ENCODE peak calls at places on chromosomes 3 and 15, in five cellular contexts. S is spleen; X is sciatic nerve; W is AG09319; O is stimulated activated CD4-positive, alpha-beta T cell treated with anti-CD3 and anti-CD28 coated beads, Interleukin-2, amount 100 ng/mL, for 24 hours. Z is an unnamed sample.

GRCh38 chr3:141056716-141057115 is 5.6 kb downstream of the SPSB4 start:
- DNase-seq in S (no peak), X (no peak), W (no peak), O (no peak), Z (no peak)

GRCh38 chr3:195337747-195338146 is 66.8 kb upstream of the XXYLT1 start:
- DNase-seq in S (no peak), X (no peak), W (no peak), O (no peak), Z (no peak)

GRCh38 chr3:103629391-103629790 is 1194.6 kb downstream of the ZPLD1 start:
- DNase-seq in S (no peak), X (no peak), W (no peak), O (no peak), Z (no peak)

GRCh38 chr15:76753131-76753530 is 152.0 kb downstream of the SCAPER start:
- DNase-seq in S (no peak), X (no peak), W (no peak), O (no peak), Z (no peak)

GRCh38 chr3:47250309-47251060 is 32.1 kb downstream of the KIF9 start:
- DNase-seq in S (peak), X (peak), W (no peak), O (no peak), Z (no peak)

GRCh38 chr3:69776289-69776688 is 37.0 kb downstream of the MITF start:
- DNase-seq in S (no peak), X (no peak), W (no peak), O (no peak), Z (no peak)

GRCh38 chr3:187064210-187065115 is 74.8 kb downstream of the RPL39L start:
- DNase-seq in S (no peak), X (no peak), W (peak), O (no peak), Z (no peak)

GRCh38 chr15:63597033-63597790 is at the start of gene FBXL22:
- DNase-seq in S (no peak), X (no peak), W (peak), O (no peak), Z (peak)

GRCh38 chr3:183524476-183524875 is 31.0 kb downstream of the KLHL6 start:
- DNase-seq in S (no peak), X (no peak), W (no peak), O (no peak), Z (no peak)

GRCh38 chr15:75720787-75721461 is 8.3 kb upstream of the CSPG4 start:
- DNase-seq in S (no peak), X (peak), W (no peak), O (peak), Z (peak)

GRCh38 chr3:122295286-122295685 is 29.8 kb upstream of the CSTA start:
- DNase-seq in S (no peak), X (no peak), W (no peak), O (no peak), Z (no peak)

GRCh38 chr3:125161607-125162219 is 50.8 kb downstream of the SLC12A8 start:
- DNase-seq in S (no peak), X (no peak), W (no peak), O (no peak), Z (no peak)

GRCh38 chr3:157127831-157128767 is 31.8 kb downstream of the CCNL1 start:
- DNase-seq in S (no peak), X (no peak), W (no peak), O (peak), Z (peak)

GRCh38 chr15:71390101-71390500 is 274.8 kb downstream of the THSD4 start:
- DNase-seq in S (no peak), X (no peak), W (no peak), O (no peak), Z (no peak)

GRCh38 chr15:90915808-90916440 is 12.8 kb downstream of the MAN2A2 start:
- DNase-seq in S (peak), X (peak), W (no peak), O (no peak), Z (no peak)

GRCh38 chr3:121431717-121432517 is 113.9 kb downstream of the POLQ start:
- DNase-seq in S (no peak), X (no peak), W (peak), O (peak), Z (no peak)

GRCh38 chr15:67175643-67176071 is 78.8 kb downstream of the AAGAB start:
- DNase-seq in S (no peak), X (peak), W (peak), O (no peak), Z (peak)

GRCh38 chr15:98953000-98953776 is 54.4 kb downstream of the PGPEP1L start:
- DNase-seq in S (peak), X (no peak), W (no peak), O (no peak), Z (no peak)